ENCODE peak calls at places on chromosome 15, in six cellular contexts. M is endodermal cell, S is HCT116, P is endothelial cell, Y is AG04449, Q is astrocyte. V is an unnamed sample.

GRCh38 chr15:91456251-91456718 is 356.2 kb downstream of the SV2B start:
- DNase-seq in M (no peak), S (no peak), P (no peak), Y (peak), Q (peak), V (no peak)

GRCh38 chr15:85767785-85768529 is 26.8 kb downstream of the KLHL25 start:
- DNase-seq in M (no peak), S (no peak), P (no peak), Y (no peak), Q (no peak), V (no peak)

GRCh38 chr15:101445562-101446526 is 43.7 kb downstream of the PCSK6 start:
- DNase-seq in M (peak), S (no peak), P (no peak), Y (no peak), Q (peak), V (no peak)

GRCh38 chr15:90095521-90095959 is 6.7 kb downstream of the IDH2 start:
- DNase-seq in M (peak), S (no peak), P (no peak), Y (no peak), Q (no peak), V (no peak)

GRCh38 chr15:80706161-80706560 is 11.1 kb downstream of the ABHD17C start:
- DNase-seq in M (no peak), S (no peak), P (no peak), Y (no peak), Q (no peak), V (no peak)

GRCh38 chr15:31353931-31354330 is 27.3 kb downstream of the KLF13 start:
- DNase-seq in M (no peak), S (no peak), P (no peak), Y (no peak), Q (no peak), V (no peak)

GRCh38 chr15:22961661-22962221 is 18.4 kb downstream of the CYFIP1 start:
- DNase-seq in M (no peak), S (no peak), P (no peak), Y (no peak), Q (peak), V (no peak)

GRCh38 chr15:66508293-66508883 is 3.3 kb downstream of the ZWILCH start:
- DNase-seq in M (no peak), S (no peak), P (no peak), Y (no peak), Q (no peak), V (no peak)

GRCh38 chr15:91849749-91850161 is 3.8 kb upstream of the SLCO3A1 start:
- DNase-seq in M (no peak), S (peak), P (no peak), Y (no peak), Q (peak), V (no peak)

GRCh38 chr15:74203914-74204431 is 1.4 kb upstream of the STRA6 start:
- DNase-seq in M (peak), S (no peak), P (no peak), Y (no peak), Q (peak), V (no peak)

GRCh38 chr15:31487811-31488436 is 161.3 kb downstream of the KLF13 start:
- DNase-seq in M (peak), S (no peak), P (no peak), Y (no peak), Q (peak), V (peak)

GRCh38 chr15:48472756-48473155 is 141.5 kb downstream of the DUT start:
- DNase-seq in M (no peak), S (no peak), P (no peak), Y (no peak), Q (peak), V (no peak)

GRCh38 chr15:60223161-60223560 is 174.6 kb downstream of the ANXA2 start:
- DNase-seq in M (no peak), S (no peak), P (no peak), Y (no peak), Q (no peak), V (no peak)

GRCh38 chr15:71386448-71387236 is 271.4 kb downstream of the THSD4 start:
- DNase-seq in M (no peak), S (no peak), P (peak), Y (no peak), Q (peak), V (no peak)

GRCh38 chr15:43095708-43096347 is 10.0 kb downstream of the UBR1 start:
- DNase-seq in M (no peak), S (no peak), P (no peak), Y (peak), Q (peak), V (no peak)

GRCh38 chr15:100726070-100726420 is 123.7 kb downstream of the ASB7 start:
- DNase-seq in M (peak), S (no peak), P (no peak), Y (no peak), Q (no peak), V (peak)

GRCh38 chr15:91710072-91710471 is 143.4 kb upstream of the SLCO3A1 start:
- DNase-seq in M (no peak), S (no peak), P (no peak), Y (no peak), Q (peak), V (no peak)

GRCh38 chr15:82647045-82647834 is at the start of gene CPEB1:
- DNase-seq in M (peak), S (no peak), P (peak), Y (no peak), Q (no peak), V (no peak)

GRCh38 chr15:95259513-95259912 is 1028.2 kb downstream of the MCTP2 start:
- DNase-seq in M (peak), S (peak), P (peak), Y (no peak), Q (peak), V (peak)

DNA sequence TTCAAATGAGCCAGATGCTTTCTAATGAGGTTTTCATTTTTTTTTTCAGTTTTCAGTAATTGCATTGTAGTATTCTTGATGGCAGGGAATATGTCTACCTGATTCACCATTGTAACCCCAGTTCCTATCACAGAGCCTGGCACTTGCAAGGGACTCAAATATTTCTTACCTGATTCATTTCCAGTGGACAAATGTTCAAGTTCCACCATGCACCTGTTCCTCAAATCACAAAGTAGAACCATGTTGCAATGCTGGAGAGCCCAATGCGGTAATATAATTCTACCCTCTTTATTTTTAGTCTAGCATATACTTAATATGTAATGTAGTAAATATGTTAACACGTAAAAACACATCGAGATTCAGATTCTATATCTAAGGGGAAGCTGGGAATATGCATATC is 722.6 kb downstream of the AGBL1 start:
- DNase-seq in M (no peak), S (no peak), P (no peak), Y (no peak), Q (no peak), V (no peak)
- TF ChIP-seq CTCF in M (no peak), S (no peak), P (no peak), Y (no peak), Q (no peak), V (no peak)

DNA sequence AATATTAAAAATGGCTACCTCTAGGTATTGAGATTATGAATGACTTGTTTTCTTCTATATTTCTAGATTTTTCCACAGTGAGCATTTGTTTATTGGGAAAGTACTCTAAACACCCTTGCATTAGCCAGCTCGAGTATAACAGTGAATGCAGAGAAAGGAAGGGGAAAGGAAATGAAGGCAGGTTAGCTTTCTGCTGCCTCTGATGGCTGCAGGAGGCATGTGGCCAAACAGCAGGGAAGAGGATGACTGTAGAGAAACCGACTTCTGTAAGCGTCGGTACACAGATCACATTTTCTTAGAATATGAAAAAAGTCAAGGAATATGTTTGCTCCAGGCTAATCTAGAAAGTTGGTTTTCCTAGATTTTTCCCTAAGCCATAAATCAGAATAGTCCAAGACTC is 19.8 kb downstream of the GNB5 start:
- DNase-seq in M (no peak), S (no peak), P (no peak), Y (no peak), Q (no peak), V (no peak)
- TF ChIP-seq CTCF in M (peak), S (no peak), P (no peak), Y (no peak), Q (no peak), V (no peak)

GRCh38 chr15:26070095-26070532 is 207.0 kb upstream of the ATP10A start:
- DNase-seq in M (no peak), S (no peak), P (no peak), Y (no peak), Q (no peak), V (no peak)

GRCh38 chr15:26069204-26069603 is 206.1 kb upstream of the ATP10A start:
- DNase-seq in M (no peak), S (no peak), P (no peak), Y (no peak), Q (no peak), V (no peak)

GRCh38 chr15:26066896-26067295 is 203.8 kb upstream of the ATP10A start:
- DNase-seq in M (no peak), S (no peak), P (no peak), Y (no peak), Q (no peak), V (no peak)

DNA sequence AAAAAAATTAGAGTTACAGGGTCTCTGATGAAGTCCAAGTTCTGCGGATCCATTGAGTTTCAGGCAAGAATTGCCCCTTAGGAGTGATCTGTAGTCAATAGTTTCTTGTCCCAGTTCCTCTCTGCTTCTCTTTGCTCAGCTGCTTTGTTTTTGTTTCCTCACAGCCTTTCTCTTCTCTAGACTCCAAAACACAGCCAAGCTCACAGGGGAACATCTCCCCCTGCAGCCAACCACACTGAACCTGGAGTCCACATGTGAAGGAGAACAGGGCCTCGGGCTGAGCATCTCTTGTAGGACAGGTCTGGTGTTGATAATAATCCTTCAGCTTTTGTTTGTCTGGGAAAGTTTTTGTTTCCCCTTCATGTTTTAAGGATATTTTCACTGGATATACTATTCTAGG is 202.6 kb upstream of the ATP10A start:
- DNase-seq in M (peak), S (no peak), P (no peak), Y (no peak), Q (no peak), V (no peak)
- TF ChIP-seq CTCF in M (peak), S (no peak), P (no peak), Y (no peak), Q (no peak), V (no peak)

GRCh38 chr15:25689592-25689991 is 173.5 kb downstream of the ATP10A start:
- DNase-seq in M (peak), S (no peak), P (no peak), Y (no peak), Q (no peak), V (no peak)

GRCh38 chr15:25694238-25694584 is 168.9 kb downstream of the ATP10A start:
- DNase-seq in M (no peak), S (no peak), P (no peak), Y (no peak), Q (no peak), V (no peak)

GRCh38 chr15:25693321-25694237 is 169.5 kb downstream of the ATP10A start:
- DNase-seq in M (peak), S (no peak), P (peak), Y (no peak), Q (no peak), V (no peak)

GRCh38 chr15:25690673-25691543 is 172.2 kb downstream of the ATP10A start:
- DNase-seq in M (no peak), S (no peak), P (no peak), Y (peak), Q (peak), V (no peak)

DNA sequence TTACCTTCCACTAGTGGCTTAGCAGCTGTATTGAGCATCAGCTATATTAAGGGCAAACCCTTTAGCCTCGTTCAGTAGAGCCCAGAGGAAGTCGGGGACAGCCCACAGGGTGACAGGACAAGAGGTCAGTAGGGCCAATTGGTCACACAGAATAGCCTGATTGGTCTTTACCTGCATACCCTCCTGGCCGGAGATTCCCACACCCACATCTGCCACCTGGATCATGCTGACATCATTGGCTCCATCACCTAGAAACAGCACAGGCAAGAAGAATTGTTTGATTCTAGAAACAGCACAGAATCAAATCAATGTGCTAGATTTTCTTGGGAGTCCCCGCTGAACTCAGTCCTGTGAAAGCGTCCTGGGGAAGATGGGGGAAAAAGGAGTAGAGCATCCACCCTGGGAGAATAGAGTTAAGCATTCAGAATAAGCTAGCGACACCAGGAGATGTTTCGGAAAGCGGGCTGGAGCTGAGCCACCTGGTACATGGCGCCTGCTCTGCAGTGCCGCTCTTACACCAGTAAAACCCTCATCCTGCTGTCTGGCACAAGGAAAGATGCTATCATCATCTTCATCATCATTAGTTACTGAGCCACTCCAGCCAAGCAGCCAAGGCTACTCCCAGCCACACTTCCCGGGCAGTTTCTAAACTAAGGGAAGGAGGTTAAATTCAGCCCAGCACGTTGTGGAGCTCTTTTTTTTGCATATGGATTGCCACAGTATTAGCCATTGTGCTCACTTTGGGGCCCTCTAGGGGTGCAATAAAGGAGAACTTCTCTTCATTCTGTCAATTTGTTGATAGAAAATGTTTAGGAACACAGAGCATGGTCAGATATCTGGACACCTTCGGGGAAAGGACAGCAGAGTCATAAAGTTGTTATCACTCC is 171.3 kb downstream of the ATP10A start:
- DNase-seq in M (peak), S (no peak), P (no peak), Y (no peak), Q (no peak), V (no peak)
- TF ChIP-seq CTCF in M (peak), S (no peak), P (no peak), Y (peak), Q (peak), V (no peak)

GRCh38 chr15:41894791-41895463 is 1.1 kb upstream of the SPTBN5 start:
- DNase-seq in M (peak), S (peak), P (no peak), Y (no peak), Q (peak), V (no peak)
- TF ChIP-seq CTCF in M (no peak), S (no peak), P (no peak), Y (peak), Q (peak), V (no peak)

DNA sequence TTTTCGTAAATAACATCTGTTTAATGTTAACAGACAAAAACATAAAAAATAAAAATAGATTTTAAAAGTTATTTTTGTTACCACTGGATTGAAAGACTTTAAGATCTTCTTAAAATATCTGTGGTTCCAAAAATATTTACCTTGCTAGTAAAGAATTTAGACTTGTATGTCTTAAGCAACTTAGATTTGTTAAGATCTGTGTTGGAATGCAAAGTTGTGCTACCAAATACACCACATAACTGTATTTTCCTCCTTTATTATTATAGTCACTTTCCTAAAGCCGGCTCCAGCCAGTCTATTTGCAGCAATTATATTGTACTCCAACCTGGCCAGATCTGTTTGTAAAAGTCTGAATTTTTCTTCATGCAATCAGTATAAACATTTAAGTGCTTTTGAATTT is 63.7 kb downstream of the SPRED1 start:
- DNase-seq in M (no peak), S (no peak), P (no peak), Y (peak), Q (no peak), V (no peak)
- TF ChIP-seq CTCF in M (no peak), S (no peak), P (no peak), Y (no peak), Q (no peak), V (no peak)

GRCh38 chr15:75358771-75359536 is 9.5 kb downstream of the MAN2C1 start:
- DNase-seq in M (no peak), S (no peak), P (no peak), Y (no peak), Q (no peak), V (no peak)

GRCh38 chr15:75359537-75360250 is 8.7 kb downstream of the MAN2C1 start:
- DNase-seq in M (no peak), S (no peak), P (no peak), Y (no peak), Q (no peak), V (no peak)

GRCh38 chr15:75356006-75356405 is 9.2 kb downstream of the NEIL1 start:
- DNase-seq in M (no peak), S (no peak), P (no peak), Y (no peak), Q (no peak), V (no peak)

GRCh38 chr15:75356539-75356938 is 9.7 kb downstream of the NEIL1 start:
- DNase-seq in M (no peak), S (no peak), P (no peak), Y (no peak), Q (no peak), V (no peak)

DNA sequence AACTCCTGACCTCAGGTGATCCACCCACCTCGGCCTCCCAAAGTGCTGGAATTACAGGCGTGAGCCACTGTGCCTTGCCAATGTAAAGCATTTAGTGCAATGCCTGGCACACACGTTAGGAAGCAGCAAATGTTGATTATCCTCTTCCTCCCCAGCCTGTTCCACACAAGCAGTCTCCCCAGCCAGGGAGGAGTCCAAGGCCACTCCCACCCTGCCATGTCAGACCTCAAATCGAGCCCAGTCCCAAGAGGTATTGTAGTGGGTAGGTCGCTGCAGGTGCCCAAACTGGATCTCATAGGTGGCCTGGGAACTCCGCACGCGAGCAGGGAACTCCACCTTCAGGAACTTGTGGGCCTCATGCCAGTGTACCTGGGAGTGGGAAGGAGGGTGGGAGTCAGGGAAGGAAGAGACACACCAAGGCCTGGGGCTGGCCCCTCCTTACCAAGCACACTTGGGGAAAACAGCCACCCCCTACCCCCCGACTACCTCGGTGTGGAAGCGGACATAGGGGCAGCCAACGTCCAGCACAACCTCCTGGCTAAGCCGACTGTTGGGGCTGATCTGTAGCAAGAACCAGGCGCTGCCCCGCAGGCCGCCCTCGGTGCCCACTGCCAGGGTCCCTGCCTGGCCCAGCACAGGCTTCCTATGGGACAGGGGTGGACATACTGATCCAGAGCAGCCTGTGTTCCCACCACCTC is 10.3 kb downstream of the MAN2C1 start:
- DNase-seq in M (no peak), S (no peak), P (no peak), Y (no peak), Q (no peak), V (no peak)
- TF ChIP-seq CTCF in M (no peak), S (no peak), P (no peak), Y (no peak), Q (no peak), V (no peak)

GRCh38 chr15:69082041-69082502 is 67.6 kb downstream of the NOX5 start:
- DNase-seq in M (no peak), S (no peak), P (no peak), Y (peak), Q (peak), V (no peak)

GRCh38 chr15:69080203-69080957 is 65.9 kb downstream of the NOX5 start:
- DNase-seq in M (peak), S (no peak), P (peak), Y (no peak), Q (peak), V (no peak)

GRCh38 chr15:69082556-69082955 is 68.1 kb downstream of the NOX5 start:
- DNase-seq in M (no peak), S (no peak), P (no peak), Y (no peak), Q (peak), V (no peak)

GRCh38 chr15:69080958-69081248 is 66.4 kb downstream of the NOX5 start:
- DNase-seq in M (no peak), S (no peak), P (no peak), Y (no peak), Q (peak), V (no peak)

GRCh38 chr15:69081310-69082004 is 67.0 kb downstream of the NOX5 start:
- DNase-seq in M (peak), S (no peak), P (peak), Y (no peak), Q (peak), V (no peak)
- TF ChIP-seq CTCF in M (no peak), S (no peak), P (no peak), Y (no peak), Q (no peak), V (no peak)